ENCODE peak calls at places on chromosomes 4 and X, in seven cellular contexts. K is heart right ventricle, B is mesothelial cell of epicardium, T is brain microvascular endothelial cell, D is AG10803, S is glutamatergic neuron, X is SK-N-SH. Q is an unnamed sample.

GRCh38 chrX:56764153-56764974 is 35.3 kb downstream of the NBDY start:
- DNase-seq in D (peak), X (peak), S (peak), B (peak), T (peak), K (peak), Q (peak)

GRCh38 chr4:19133315-19133714 is 1111.8 kb upstream of the LCORL start:
- DNase-seq in S (no peak), T (no peak), K (no peak), B (no peak), D (no peak), X (no peak), Q (no peak)

GRCh38 chr4:20890752-20891151 is 190.5 kb downstream of the PACRGL start:
- DNase-seq in X (no peak), K (no peak), B (no peak), S (no peak), T (no peak), D (no peak), Q (no peak)

GRCh38 chrX:134981910-134982309 is 8.9 kb upstream of the SMIM10 start:
- DNase-seq in D (no peak), B (no peak), T (no peak), S (no peak), K (no peak), X (no peak), Q (no peak)

GRCh38 chr4:1693131-1693896 is 9.2 kb upstream of the FAM53A start:
- DNase-seq in X (peak), S (peak), B (peak), K (peak), D (peak), T (peak), Q (no peak)

GRCh38 chrX:134484039-134484438 is 24.1 kb downstream of the HPRT1 start:
- DNase-seq in B (no peak), S (no peak), D (peak), X (peak), K (no peak), T (no peak), Q (no peak)

GRCh38 chr4:3668825-3669552 is 97.2 kb upstream of the ADRA2C start:
- DNase-seq in B (no peak), X (no peak), T (no peak), S (no peak), K (no peak), D (no peak), Q (no peak)

GRCh38 chr4:23022032-23022431 is 329.3 kb downstream of the GBA3 start:
- DNase-seq in T (peak), X (no peak), K (no peak), D (peak), B (no peak), S (no peak), Q (no peak)

GRCh38 chr4:160375746-160376452 is 1273.0 kb downstream of the RAPGEF2 start:
- DNase-seq in D (no peak), B (no peak), S (no peak), X (no peak), K (no peak), T (peak), Q (no peak)

GRCh38 chr4:74619931-74620702 is 174.2 kb downstream of the BTC start:
- DNase-seq in B (no peak), K (no peak), X (no peak), T (peak), S (no peak), D (no peak), Q (no peak)

GRCh38 chr4:6361076-6361784 is 91.6 kb downstream of the WFS1 start:
- DNase-seq in K (no peak), B (no peak), S (no peak), D (no peak), X (peak), T (no peak), Q (no peak)

GRCh38 chr4:146134761-146135160 is 40.8 kb upstream of the LSM6 start:
- DNase-seq in T (no peak), B (no peak), D (no peak), S (no peak), K (peak), X (peak), Q (no peak)

GRCh38 chr4:6343950-6344408 is 74.3 kb downstream of the WFS1 start:
- DNase-seq in X (no peak), S (peak), D (peak), K (no peak), T (peak), B (no peak), Q (no peak)

GRCh38 chr4:102089850-102090621 is 255.2 kb downstream of the SLC39A8 start:
- DNase-seq in X (no peak), T (no peak), S (no peak), B (no peak), D (no peak), K (no peak), Q (no peak)

GRCh38 chr4:8306511-8307021 is 37.0 kb downstream of the HTRA3 start:
- DNase-seq in B (peak), D (peak), T (no peak), X (no peak), S (peak), K (no peak), Q (no peak)

GRCh38 chr4:167956676-167957075 is 135.7 kb upstream of the ANXA10 start:
- DNase-seq in X (no peak), T (no peak), D (no peak), K (no peak), B (no peak), S (no peak), Q (no peak)

GRCh38 chr4:65668201-65669007 is 1.9 kb downstream of the EPHA5 start:
- DNase-seq in X (peak), B (no peak), D (peak), K (no peak), S (peak), T (peak), Q (peak)

GRCh38 chrX:153769158-153769864 is 5.3 kb downstream of the PLXNB3 start:
- DNase-seq in S (peak), B (peak), D (no peak), T (no peak), K (no peak), X (peak), Q (no peak)

GRCh38 chrX:149570668-149571067 is 16.6 kb downstream of the MAGEA9B start:
- DNase-seq in S (no peak), D (peak), X (no peak), K (no peak), B (no peak), T (peak), Q (no peak)

GRCh38 chrX:151476597-151476996 is 79.6 kb downstream of the VMA21 start:
- DNase-seq in X (no peak), T (no peak), K (no peak), S (no peak), D (no peak), B (no peak), Q (no peak)

GRCh38 chr4:13084210-13084609 is 399.9 kb downstream of the RAB28 start:
- DNase-seq in X (no peak), S (no peak), K (no peak), B (no peak), D (no peak), T (no peak), Q (no peak)

GRCh38 chr4:128653514-128654420 is 155.7 kb upstream of the JADE1 start:
- DNase-seq in X (no peak), D (peak), S (no peak), T (peak), K (peak), B (peak), Q (no peak)

GRCh38 chrX:22121161-22121560 is 89.0 kb downstream of the PHEX start:
- DNase-seq in T (no peak), D (no peak), S (no peak), B (no peak), X (no peak), K (no peak), Q (no peak)

GRCh38 chr4:14865804-14866203 is 136.5 kb upstream of the CPEB2 start:
- DNase-seq in D (no peak), B (no peak), K (no peak), T (no peak), S (no peak), X (no peak), Q (no peak)

GRCh38 chr4:150232029-150232428 is 153.8 kb downstream of the DCLK2 start:
- DNase-seq in K (peak), B (no peak), D (no peak), S (no peak), T (no peak), X (no peak), Q (no peak)

GRCh38 chrX:69020316-69020715 is 144.9 kb downstream of the PJA1 start:
- DNase-seq in D (no peak), X (no peak), K (no peak), S (no peak), T (no peak), B (no peak), Q (peak)

GRCh38 chr4:128571747-128572146 is 237.8 kb upstream of the JADE1 start:
- DNase-seq in X (no peak), T (peak), B (no peak), S (no peak), D (peak), K (peak), Q (no peak)

GRCh38 chrX:46927718-46928117 is 15.5 kb downstream of the JADE3 start:
- DNase-seq in B (no peak), X (no peak), K (no peak), T (no peak), S (no peak), D (no peak), Q (no peak)